ENCODE peak calls at places on chromosomes 1 and 21, in ten cellular contexts. N is neural progenitor cell, L is cardiac muscle cell, P is right atrium auricular region, B is brain microvascular endothelial cell, T is AG09309, A is GM12865, X is GM12864, Y is GM23338, V is ascending aorta. U is an unnamed sample.
A peak's percentile ranks its signal among the peaks of the same experiment; 100 is the strongest.

GRCh38 chr1:212696721-212697331 is 2.8 kb downstream of the BATF3 start:
- DNase-seq in N (no peak), L (no peak), P (no peak), B (no peak), T (no peak), A (no peak), X (no peak), Y (no peak), V (no peak), U (no peak)

GRCh38 chr1:159900086-159900680 is at the start of gene CFAP45:
- DNase-seq in N (peak; percentile 98), L (peak; percentile 95), P (peak; percentile 90), B (peak; percentile 85), T (no peak), A (peak; percentile 57), X (no peak), Y (peak; percentile 97), V (peak; percentile 91), U (peak; percentile 29)

GRCh38 chr1:201882665-201883132 is 6.0 kb upstream of the SHISA4 start:
- DNase-seq in N (no peak), L (no peak), P (no peak), B (peak; percentile 60), T (peak; percentile 48), A (peak; percentile 47), X (no peak), Y (peak; percentile 25), V (peak; percentile 74), U (no peak)

GRCh38 chr1:203524824-203525223 is 30.9 kb downstream of the OPTC start:
- DNase-seq in N (no peak), L (no peak), P (no peak), B (no peak), T (no peak), A (no peak), X (no peak), Y (no peak), V (no peak), U (no peak)

GRCh38 chr1:224378855-224379631 is 22.4 kb downstream of the CNIH4 start:
- DNase-seq in N (no peak), L (no peak), P (no peak), B (no peak), T (no peak), A (peak; percentile 48), X (no peak), Y (no peak), V (no peak), U (no peak)

GRCh38 chr1:242467556-242468145 is 56.8 kb downstream of the PLD5 start:
- DNase-seq in N (peak; percentile 86), L (peak; percentile 70), P (peak; percentile 62), B (peak; percentile 48), T (peak; percentile 11), A (peak; percentile 48), X (no peak), Y (peak; percentile 90), V (peak; percentile 85), U (peak; percentile 44)

GRCh38 chr1:206695751-206696150 is 11.0 kb downstream of the MAPKAPK2 start:
- DNase-seq in N (no peak), L (no peak), P (no peak), B (no peak), T (no peak), A (no peak), X (no peak), Y (no peak), V (no peak), U (no peak)

GRCh38 chr1:209433649-209434031 is 149.9 kb upstream of the CAMK1G start:
- DNase-seq in N (no peak), L (no peak), P (no peak), B (no peak), T (no peak), A (no peak), X (no peak), Y (no peak), V (no peak), U (no peak)

GRCh38 chr1:164440222-164440621 is 118.8 kb upstream of the PBX1 start:
- DNase-seq in N (peak; percentile 49), L (peak; percentile 87), P (no peak), B (peak; percentile 18), T (no peak), A (no peak), X (no peak), Y (peak; percentile 56), V (peak; percentile 59), U (no peak)

GRCh38 chr1:155080250-155081228 is 1.9 kb downstream of the EFNA3 start:
- DNase-seq in N (peak; percentile 95), L (peak; percentile 97), P (no peak), B (no peak), T (no peak), A (no peak), X (no peak), Y (peak; percentile 98), V (no peak), U (peak; percentile 52)

GRCh38 chr1:183444243-183444642 is 26.1 kb upstream of the NMNAT2 start:
- DNase-seq in N (peak; percentile 30), L (no peak), P (no peak), B (peak; percentile 25), T (no peak), A (no peak), X (no peak), Y (no peak), V (no peak), U (no peak)

GRCh38 chr21:34011660-34012059 is 61.7 kb upstream of the MRPS6 start:
- DNase-seq in N (no peak), L (no peak), P (no peak), B (no peak), T (no peak), A (no peak), X (no peak), Y (no peak), V (no peak), U (no peak)

DNA sequence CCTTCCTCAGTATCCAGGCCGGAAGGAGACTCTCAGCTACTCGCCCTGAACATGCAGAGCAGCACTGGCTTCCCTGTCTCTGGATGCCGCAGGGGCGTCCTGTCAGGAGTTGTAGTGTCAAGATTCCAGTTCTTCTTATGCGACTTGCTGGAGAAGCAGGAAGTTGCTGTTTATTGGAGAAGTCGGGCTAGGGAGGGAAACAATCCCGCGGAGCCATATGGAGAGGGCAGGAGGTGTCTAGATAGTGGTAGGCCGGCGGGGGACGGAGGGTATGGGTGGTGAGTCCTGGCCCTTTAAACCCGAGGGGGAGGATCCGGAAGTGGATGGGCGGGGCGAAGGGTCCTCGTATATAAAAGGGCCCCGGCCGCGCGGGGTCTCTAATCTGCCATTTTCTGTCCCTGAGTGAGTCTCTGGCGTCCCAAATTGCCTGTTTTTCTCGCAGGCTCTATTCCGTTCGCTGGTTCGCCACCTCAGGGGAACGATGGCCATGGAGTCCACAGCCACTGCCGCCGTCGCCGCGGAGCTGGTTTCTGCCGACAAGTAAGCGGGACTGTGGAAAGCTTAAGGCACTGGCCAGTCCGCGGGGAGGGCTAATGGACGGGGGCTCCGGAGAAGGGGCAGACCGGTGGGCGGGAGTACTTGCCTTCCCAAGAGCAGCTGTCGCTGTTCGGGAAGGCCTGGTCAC is at the start of gene NASP:
- DNase-seq in N (peak; percentile 92), L (peak; percentile 93), P (peak; percentile 92), B (peak; percentile 86), T (peak; percentile 8), A (peak; percentile 90), X (peak; percentile 47), Y (peak; percentile 86), V (peak; percentile 94), U (peak; percentile 93)
- TF ChIP-seq CTCF in N (no peak), L (no peak), P (no peak), B (no peak), T (no peak), A (no peak), X (no peak), Y (no peak), V (no peak), U (no peak)

DNA sequence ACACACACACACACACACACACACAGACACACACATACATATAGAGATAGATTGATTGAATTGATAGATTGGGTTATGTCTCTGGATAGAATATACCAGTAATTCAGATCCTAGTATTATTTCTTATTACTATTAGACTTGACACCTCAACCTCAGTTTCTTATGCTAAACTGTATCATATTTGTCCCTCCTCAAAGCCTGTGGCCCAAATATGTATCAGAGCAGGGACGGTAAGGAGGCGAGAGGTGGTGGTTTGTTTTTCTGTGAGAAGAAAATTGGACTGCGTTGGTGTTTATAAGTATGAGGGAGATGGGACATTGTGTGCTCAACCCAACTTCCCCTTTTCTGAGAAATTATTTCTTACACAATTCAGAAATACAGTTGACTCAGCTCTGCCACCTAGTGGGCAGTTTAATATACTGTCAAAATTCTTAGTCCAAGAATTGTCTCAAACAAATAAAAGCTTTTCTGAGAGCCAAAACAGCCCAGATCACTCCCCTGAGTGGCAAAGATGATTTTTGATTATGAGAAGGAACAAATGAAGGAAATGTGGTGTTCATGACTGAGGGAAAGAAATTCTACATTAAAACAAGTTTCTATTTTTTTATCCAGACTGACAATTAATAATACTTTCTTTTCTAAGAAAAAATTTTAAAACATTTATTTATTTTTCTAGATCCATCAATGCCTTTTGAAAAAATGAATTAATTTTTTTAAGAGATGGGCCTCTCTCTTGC is 10.8 kb upstream of the TXNIP start:
- DNase-seq in N (peak; percentile 80), L (peak; percentile 81), P (peak; percentile 73), B (peak; percentile 68), T (peak; percentile 51), A (peak; percentile 91), X (peak; percentile 85), Y (peak; percentile 87), V (peak; percentile 84), U (peak; percentile 82)
- TF ChIP-seq CTCF in N (peak; percentile 86), L (peak; percentile 60), P (peak; percentile 91), B (peak; percentile 59), T (peak; percentile 59), A (peak; percentile 47), X (peak; percentile 52), Y (peak; percentile 66), V (peak; percentile 69), U (peak; percentile 82)

DNA sequence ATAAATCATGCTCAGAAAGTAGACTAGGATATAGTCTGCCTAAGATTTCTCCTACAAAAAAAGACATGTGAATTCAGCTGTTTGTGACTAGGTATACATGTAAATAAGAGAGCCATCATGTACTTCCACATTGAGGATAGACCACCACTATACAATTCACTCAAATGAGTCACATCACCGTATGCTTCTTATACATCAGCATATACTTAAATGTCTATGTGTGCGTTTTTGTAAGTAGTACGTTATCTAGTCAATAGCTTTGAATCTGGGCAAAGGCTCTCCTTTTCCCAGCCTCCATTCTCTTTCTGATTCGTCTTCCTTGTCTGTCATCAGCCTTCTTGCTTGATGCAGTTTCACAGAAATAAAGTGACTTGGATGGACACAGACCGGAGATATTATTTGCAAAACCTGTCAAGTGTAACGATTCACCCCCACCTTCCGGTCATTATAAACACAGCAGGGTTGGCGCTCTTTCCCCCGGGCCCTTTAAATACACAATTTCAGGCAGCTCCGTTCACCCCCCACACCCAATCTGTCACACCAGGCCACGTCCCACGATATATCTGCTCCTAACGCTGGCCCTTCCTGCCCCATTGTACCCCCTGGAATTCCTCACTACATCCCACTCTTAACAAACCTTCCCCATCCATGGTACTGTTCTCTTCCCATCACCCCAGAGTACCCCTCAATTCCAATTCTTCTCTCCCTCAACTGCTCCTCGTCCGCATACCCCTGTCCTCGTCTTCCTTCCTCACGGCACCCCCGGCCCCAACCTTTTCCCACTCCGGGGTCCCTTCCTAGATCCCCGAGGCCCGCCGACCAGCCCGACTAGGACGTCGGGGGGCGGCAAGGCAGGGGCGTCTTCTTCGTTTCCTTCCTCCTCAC is 636 bp downstream of the VAMP4 start:
- DNase-seq in N (peak; percentile 42), L (peak; percentile 41), P (no peak), B (peak; percentile 11), T (no peak), A (peak; percentile 75), X (peak; percentile 18), Y (peak; percentile 52), V (peak; percentile 68), U (peak; percentile 77)
- TF ChIP-seq CTCF in N (peak; percentile 16), L (peak; percentile 14), P (no peak), B (peak; percentile 30), T (no peak), A (no peak), X (peak; percentile 11), Y (peak; percentile 30), V (no peak), U (peak; percentile 29)

GRCh38 chr1:16367258-16367967 is 371 bp downstream of the SZRD1 start:
- DNase-seq in N (peak; percentile 82), L (peak; percentile 75), P (peak; percentile 92), B (peak; percentile 77), T (peak; percentile 46), A (peak; percentile 97), X (peak; percentile 88), Y (peak; percentile 78), V (peak; percentile 95), U (peak; percentile 92)
- TF ChIP-seq CTCF in N (peak; percentile 14), L (no peak), P (peak; percentile 38), B (peak; percentile 1), T (no peak), A (no peak), X (no peak), Y (no peak), V (peak; percentile 12), U (no peak)

U was measured in activated CD8-positive, alpha-beta T cell treated with anti-CD3 and anti-CD28 coated beads for 36 hours.